ENCODE peak calls at places on chromosomes 5 and 9, in eight cellular contexts. H, P, A, M, J, Z, F and W are unnamed samples.

GRCh38 chr5:107012371-107012770 is 658.4 kb downstream of the EFNA5 start:
- DNase-seq in M (no peak), Z (no peak), P (no peak), F (no peak), J (no peak), A (no peak), H (no peak), W (no peak)

GRCh38 chr9:108056805-108057386 is 567.3 kb upstream of the KLF4 start:
- DNase-seq in H (no peak), A (peak), Z (peak), J (no peak), P (peak), M (peak), F (peak), W (peak)

GRCh38 chr5:124902097-124902821 is 155.8 kb upstream of the ZNF608 start:
- DNase-seq in M (peak), H (no peak), Z (peak), A (no peak), J (no peak), P (peak), F (peak), W (peak)

GRCh38 chr5:124721336-124721735 is 25.1 kb downstream of the ZNF608 start:
- DNase-seq in J (no peak), H (no peak), A (no peak), P (no peak), Z (no peak), F (no peak), M (no peak), W (no peak)

GRCh38 chr9:105662184-105663104 is at the start of gene TAL2:
- DNase-seq in Z (no peak), A (no peak), P (no peak), F (no peak), H (no peak), J (no peak), M (no peak), W (peak)

GRCh38 chr9:130755377-130756007 is 61.9 kb downstream of the EXOSC2 start:
- DNase-seq in F (no peak), J (no peak), P (no peak), A (no peak), Z (no peak), H (no peak), M (no peak), W (no peak)

GRCh38 chr9:80615964-80616363 is 1044.2 kb downstream of the TLE4 start:
- DNase-seq in J (no peak), F (no peak), A (no peak), P (no peak), Z (no peak), H (no peak), M (peak), W (no peak)

GRCh38 chr5:88551724-88552345 is 283.2 kb upstream of the TMEM161B start:
- DNase-seq in Z (no peak), P (no peak), M (no peak), J (no peak), F (peak), H (peak), A (no peak), W (peak)

GRCh38 chr9:1598270-1598669 is 416.9 kb upstream of the SMARCA2 start:
- DNase-seq in Z (no peak), A (no peak), H (no peak), F (no peak), P (no peak), J (no peak), M (no peak), W (no peak)

GRCh38 chr9:37371565-37372464 is 50.7 kb upstream of the GRHPR start:
- DNase-seq in F (peak), M (peak), J (no peak), A (no peak), H (no peak), P (no peak), Z (no peak), W (peak)

GRCh38 chr5:157971466-157972324 is 112.8 kb upstream of the CLINT1 start:
- DNase-seq in P (no peak), M (peak), F (peak), J (no peak), A (no peak), Z (no peak), H (no peak), W (peak)